ENCODE peak calls at places on chromosomes 5 and 9, in seven cellular contexts. One of them, this sample, is unnamed.

GRCh38 chr5:132022737-132023136 is 11.3 kb upstream of the ACSL6 start:
- DNase-seq in neuronal stem cell: no peak
- DNase-seq in mesenchymal stem cell: no peak
- DNase-seq in IMR-90: no peak
- DNase-seq in mesendoderm: no peak
- DNase-seq in H9: no peak
- DNase-seq in trophoblast cell: no peak
- DNase-seq in this sample: no peak

GRCh38 chr9:95181226-95181818 is 136.2 kb downstream of the FANCC start:
- DNase-seq in neuronal stem cell: no peak
- DNase-seq in mesenchymal stem cell: peak
- DNase-seq in IMR-90: peak
- DNase-seq in mesendoderm: no peak
- DNase-seq in H9: no peak
- DNase-seq in trophoblast cell: peak
- DNase-seq in this sample: no peak

GRCh38 chr5:126143622-126144021 is 279.6 kb upstream of the GRAMD2B start:
- DNase-seq in neuronal stem cell: no peak
- DNase-seq in mesenchymal stem cell: no peak
- DNase-seq in IMR-90: no peak
- DNase-seq in mesendoderm: no peak
- DNase-seq in H9: no peak
- DNase-seq in trophoblast cell: no peak
- DNase-seq in this sample: no peak

GRCh38 chr5:643811-644271 is 31.7 kb downstream of the CEP72 start:
- DNase-seq in neuronal stem cell: no peak
- DNase-seq in mesenchymal stem cell: no peak
- DNase-seq in IMR-90: no peak
- DNase-seq in mesendoderm: no peak
- DNase-seq in H9: no peak
- DNase-seq in trophoblast cell: no peak
- DNase-seq in this sample: no peak

GRCh38 chr9:34498511-34498910 is 24.3 kb downstream of the ENHO start:
- DNase-seq in neuronal stem cell: no peak
- DNase-seq in mesenchymal stem cell: no peak
- DNase-seq in IMR-90: no peak
- DNase-seq in mesendoderm: no peak
- DNase-seq in H9: no peak
- DNase-seq in trophoblast cell: no peak
- DNase-seq in this sample: no peak

GRCh38 chr9:108683245-108683644 is 172.5 kb downstream of the ACTL7B start:
- DNase-seq in neuronal stem cell: no peak
- DNase-seq in mesenchymal stem cell: no peak
- DNase-seq in IMR-90: no peak
- DNase-seq in mesendoderm: no peak
- DNase-seq in H9: no peak
- DNase-seq in trophoblast cell: no peak
- DNase-seq in this sample: no peak

GRCh38 chr9:107929439-107929838 is 439.9 kb upstream of the KLF4 start:
- DNase-seq in neuronal stem cell: no peak
- DNase-seq in mesenchymal stem cell: peak
- DNase-seq in IMR-90: peak
- DNase-seq in mesendoderm: no peak
- DNase-seq in H9: no peak
- DNase-seq in trophoblast cell: peak
- DNase-seq in this sample: no peak

GRCh38 chr5:38453506-38453905 is 102.9 kb downstream of the LIFR start:
- DNase-seq in neuronal stem cell: no peak
- DNase-seq in mesenchymal stem cell: no peak
- DNase-seq in IMR-90: no peak
- DNase-seq in mesendoderm: no peak
- DNase-seq in H9: no peak
- DNase-seq in trophoblast cell: no peak
- DNase-seq in this sample: no peak

GRCh38 chr5:110441035-110441434 is 285.4 kb downstream of the TMEM232 start:
- DNase-seq in neuronal stem cell: peak
- DNase-seq in mesenchymal stem cell: peak
- DNase-seq in IMR-90: peak
- DNase-seq in mesendoderm: peak
- DNase-seq in H9: peak
- DNase-seq in trophoblast cell: peak
- DNase-seq in this sample: no peak

GRCh38 chr5:91111473-91112238 is 271.5 kb downstream of the ARRDC3 start:
- DNase-seq in neuronal stem cell: no peak
- DNase-seq in mesenchymal stem cell: no peak
- DNase-seq in IMR-90: no peak
- DNase-seq in mesendoderm: no peak
- DNase-seq in H9: no peak
- DNase-seq in trophoblast cell: peak
- DNase-seq in this sample: no peak

GRCh38 chr9:35813434-35814105 is 1.3 kb downstream of the HINT2 start:
- DNase-seq in neuronal stem cell: no peak
- DNase-seq in mesenchymal stem cell: peak
- DNase-seq in IMR-90: peak
- DNase-seq in mesendoderm: peak
- DNase-seq in H9: peak
- DNase-seq in trophoblast cell: peak
- DNase-seq in this sample: no peak

GRCh38 chr5:170554566-170555267 is 50.9 kb downstream of the KCNIP1 start:
- DNase-seq in neuronal stem cell: no peak
- DNase-seq in mesenchymal stem cell: peak
- DNase-seq in IMR-90: peak
- DNase-seq in mesendoderm: peak
- DNase-seq in H9: peak
- DNase-seq in trophoblast cell: no peak
- DNase-seq in this sample: no peak

GRCh38 chr5:31750215-31750614 is 111.3 kb downstream of the PDZD2 start:
- DNase-seq in neuronal stem cell: no peak
- DNase-seq in mesenchymal stem cell: no peak
- DNase-seq in IMR-90: no peak
- DNase-seq in mesendoderm: no peak
- DNase-seq in H9: no peak
- DNase-seq in trophoblast cell: no peak
- DNase-seq in this sample: no peak

GRCh38 chr5:170195876-170196275 is 36.9 kb upstream of the C5orf58 start:
- DNase-seq in neuronal stem cell: no peak
- DNase-seq in mesenchymal stem cell: no peak
- DNase-seq in IMR-90: no peak
- DNase-seq in mesendoderm: no peak
- DNase-seq in H9: no peak
- DNase-seq in trophoblast cell: no peak
- DNase-seq in this sample: no peak

GRCh38 chr9:8486095-8486494 is 686.5 kb upstream of the DMAC1 start:
- DNase-seq in neuronal stem cell: no peak
- DNase-seq in mesenchymal stem cell: peak
- DNase-seq in IMR-90: no peak
- DNase-seq in mesendoderm: peak
- DNase-seq in H9: peak
- DNase-seq in trophoblast cell: peak
- DNase-seq in this sample: peak

GRCh38 chr5:73637565-73637964 is 11.6 kb downstream of the ARHGEF28 start:
- DNase-seq in neuronal stem cell: no peak
- DNase-seq in mesenchymal stem cell: no peak
- DNase-seq in IMR-90: no peak
- DNase-seq in mesendoderm: no peak
- DNase-seq in H9: no peak
- DNase-seq in trophoblast cell: no peak
- DNase-seq in this sample: no peak

GRCh38 chr5:87141544-87141943 is 126.1 kb upstream of the RASA1 start:
- DNase-seq in neuronal stem cell: no peak
- DNase-seq in mesenchymal stem cell: no peak
- DNase-seq in IMR-90: peak
- DNase-seq in mesendoderm: no peak
- DNase-seq in H9: no peak
- DNase-seq in trophoblast cell: no peak
- DNase-seq in this sample: no peak

GRCh38 chr9:21331676-21332402 is 3.4 kb downstream of the KLHL9 start:
- DNase-seq in neuronal stem cell: no peak
- DNase-seq in mesenchymal stem cell: no peak
- DNase-seq in IMR-90: peak
- DNase-seq in mesendoderm: no peak
- DNase-seq in H9: no peak
- DNase-seq in trophoblast cell: no peak
- DNase-seq in this sample: no peak

GRCh38 chr9:121680236-121680635 is 28.8 kb downstream of the DAB2IP start:
- DNase-seq in neuronal stem cell: no peak
- DNase-seq in mesenchymal stem cell: no peak
- DNase-seq in IMR-90: no peak
- DNase-seq in mesendoderm: no peak
- DNase-seq in H9: no peak
- DNase-seq in trophoblast cell: no peak
- DNase-seq in this sample: no peak

GRCh38 chr5:177507596-177508216 is 1.9 kb downstream of the DOK3 start:
- DNase-seq in neuronal stem cell: no peak
- DNase-seq in mesenchymal stem cell: no peak
- DNase-seq in IMR-90: no peak
- DNase-seq in mesendoderm: no peak
- DNase-seq in H9: no peak
- DNase-seq in trophoblast cell: no peak
- DNase-seq in this sample: no peak

GRCh38 chr9:99054581-99054980 is 50.3 kb upstream of the TGFBR1 start:
- DNase-seq in neuronal stem cell: no peak
- DNase-seq in mesenchymal stem cell: peak
- DNase-seq in IMR-90: no peak
- DNase-seq in mesendoderm: no peak
- DNase-seq in H9: no peak
- DNase-seq in trophoblast cell: peak
- DNase-seq in this sample: no peak

DNA sequence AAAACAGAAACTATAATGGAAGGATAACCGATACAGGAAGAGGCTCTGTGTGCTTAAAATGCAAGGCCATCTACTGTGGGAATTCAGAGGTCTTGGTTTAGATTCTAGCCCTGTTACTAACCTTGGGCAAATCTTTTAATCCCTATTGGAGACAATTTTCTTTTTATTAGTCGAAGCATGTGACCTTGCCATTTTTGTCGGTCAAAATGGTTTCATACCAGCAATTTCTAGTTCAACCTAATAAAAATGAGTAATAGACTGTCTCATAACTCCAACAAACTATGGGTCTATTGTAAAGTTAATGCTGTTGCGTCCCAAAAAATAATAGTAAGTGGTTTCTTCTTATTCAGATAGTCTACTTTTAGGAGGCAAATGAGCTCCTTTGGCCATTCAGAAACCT is 38.4 kb downstream of the PRR16 start:
- DNase-seq in neuronal stem cell: no peak
- DNase-seq in mesenchymal stem cell: no peak
- DNase-seq in IMR-90: no peak
- DNase-seq in mesendoderm: no peak
- DNase-seq in H9: no peak
- DNase-seq in trophoblast cell: no peak
- DNase-seq in this sample: no peak
- H4K8ac ChIP-seq in neuronal stem cell: no peak
- H4K8ac ChIP-seq in mesenchymal stem cell: no peak
- H4K8ac ChIP-seq in IMR-90: no peak
- H4K8ac ChIP-seq in mesendoderm: no peak
- H4K8ac ChIP-seq in H9: no peak
- H4K8ac ChIP-seq in trophoblast cell: no peak
- H4K8ac ChIP-seq in this sample: no peak

GRCh38 chr9:103319979-103320378 is 324.8 kb downstream of the CYLC2 start:
- DNase-seq in neuronal stem cell: no peak
- DNase-seq in mesenchymal stem cell: no peak
- DNase-seq in IMR-90: no peak
- DNase-seq in mesendoderm: peak
- DNase-seq in H9: no peak
- DNase-seq in trophoblast cell: no peak
- DNase-seq in this sample: no peak
- H4K8ac ChIP-seq in neuronal stem cell: no peak
- H4K8ac ChIP-seq in mesenchymal stem cell: no peak
- H4K8ac ChIP-seq in IMR-90: no peak
- H4K8ac ChIP-seq in mesendoderm: no peak
- H4K8ac ChIP-seq in H9: no peak
- H4K8ac ChIP-seq in trophoblast cell: no peak
- H4K8ac ChIP-seq in this sample: no peak

GRCh38 chr5:80926979-80927656 is 33.0 kb upstream of the RASGRF2 start:
- DNase-seq in neuronal stem cell: no peak
- DNase-seq in mesenchymal stem cell: no peak
- DNase-seq in IMR-90: no peak
- DNase-seq in mesendoderm: no peak
- DNase-seq in H9: no peak
- DNase-seq in trophoblast cell: no peak
- DNase-seq in this sample: no peak
- H4K8ac ChIP-seq in neuronal stem cell: no peak
- H4K8ac ChIP-seq in mesenchymal stem cell: no peak
- H4K8ac ChIP-seq in IMR-90: no peak
- H4K8ac ChIP-seq in mesendoderm: no peak
- H4K8ac ChIP-seq in H9: no peak
- H4K8ac ChIP-seq in trophoblast cell: no peak
- H4K8ac ChIP-seq in this sample: no peak

GRCh38 chr5:139761501-139761900 is 34.1 kb upstream of the PSD2 start:
- DNase-seq in neuronal stem cell: no peak
- DNase-seq in mesenchymal stem cell: no peak
- DNase-seq in IMR-90: no peak
- DNase-seq in mesendoderm: no peak
- DNase-seq in H9: no peak
- DNase-seq in trophoblast cell: no peak
- DNase-seq in this sample: no peak
- H4K8ac ChIP-seq in neuronal stem cell: no peak
- H4K8ac ChIP-seq in mesenchymal stem cell: no peak
- H4K8ac ChIP-seq in IMR-90: no peak
- H4K8ac ChIP-seq in mesendoderm: no peak
- H4K8ac ChIP-seq in H9: no peak
- H4K8ac ChIP-seq in trophoblast cell: no peak
- H4K8ac ChIP-seq in this sample: no peak

GRCh38 chr5:116789522-116789921 is 214.9 kb upstream of the SEMA6A start:
- DNase-seq in neuronal stem cell: no peak
- DNase-seq in mesenchymal stem cell: no peak
- DNase-seq in IMR-90: no peak
- DNase-seq in mesendoderm: no peak
- DNase-seq in H9: no peak
- DNase-seq in trophoblast cell: no peak
- DNase-seq in this sample: no peak

GRCh38 chr5:116788851-116789403 is 214.3 kb upstream of the SEMA6A start:
- DNase-seq in neuronal stem cell: no peak
- DNase-seq in mesenchymal stem cell: no peak
- DNase-seq in IMR-90: no peak
- DNase-seq in mesendoderm: no peak
- DNase-seq in H9: no peak
- DNase-seq in trophoblast cell: no peak
- DNase-seq in this sample: no peak

GRCh38 chr5:116785101-116785500 is 210.5 kb upstream of the SEMA6A start:
- DNase-seq in neuronal stem cell: no peak
- DNase-seq in mesenchymal stem cell: no peak
- DNase-seq in IMR-90: no peak
- DNase-seq in mesendoderm: no peak
- DNase-seq in H9: no peak
- DNase-seq in trophoblast cell: no peak
- DNase-seq in this sample: no peak

GRCh38 chr5:116787570-116787969 is 212.9 kb upstream of the SEMA6A start:
- DNase-seq in neuronal stem cell: no peak
- DNase-seq in mesenchymal stem cell: no peak
- DNase-seq in IMR-90: no peak
- DNase-seq in mesendoderm: no peak
- DNase-seq in H9: no peak
- DNase-seq in trophoblast cell: no peak
- DNase-seq in this sample: no peak
- H4K8ac ChIP-seq in neuronal stem cell: no peak
- H4K8ac ChIP-seq in mesenchymal stem cell: no peak
- H4K8ac ChIP-seq in IMR-90: no peak
- H4K8ac ChIP-seq in mesendoderm: no peak
- H4K8ac ChIP-seq in H9: no peak
- H4K8ac ChIP-seq in trophoblast cell: no peak
- H4K8ac ChIP-seq in this sample: no peak

This sample was measured in H1.